ENCODE peak calls at places on chromosomes 12 and 14, in four cellular contexts. One of them, this sample, is unnamed.

GRCh38 chr14:103828315-103828967 is 18.9 kb downstream of the PPP1R13B start:
- DNase-seq in prostate gland: no peak
- DNase-seq in thyroid gland: peak; percentile 26
- DNase-seq in GM12891: no peak
- DNase-seq in this sample: no peak

GRCh38 chr12:64679487-64679983 is 69.2 kb downstream of the RASSF3 start:
- DNase-seq in prostate gland: peak; percentile 74
- DNase-seq in thyroid gland: peak; percentile 57
- DNase-seq in GM12891: no peak
- DNase-seq in this sample: peak; percentile 82

GRCh38 chr12:67042697-67043131 is 226.4 kb upstream of the CAND1 start:
- DNase-seq in prostate gland: no peak
- DNase-seq in thyroid gland: no peak
- DNase-seq in GM12891: no peak
- DNase-seq in this sample: peak; percentile 6

GRCh38 chr14:56118611-56119181 is 485 bp downstream of the PELI2 start:
- DNase-seq in prostate gland: peak; percentile 22
- DNase-seq in thyroid gland: peak; percentile 34
- DNase-seq in GM12891: no peak
- DNase-seq in this sample: peak; percentile 12

GRCh38 chr12:1806301-1807106 is 13.9 kb upstream of the LRTM2 start:
- DNase-seq in prostate gland: no peak
- DNase-seq in thyroid gland: no peak
- DNase-seq in GM12891: no peak
- DNase-seq in this sample: no peak

GRCh38 chr12:120125792-120126634 is 9.5 kb upstream of the RAB35 start:
- DNase-seq in prostate gland: no peak
- DNase-seq in thyroid gland: no peak
- DNase-seq in GM12891: no peak
- DNase-seq in this sample: no peak

GRCh38 chr12:59149995-59150642 is 229.8 kb upstream of the LRIG3 start:
- DNase-seq in prostate gland: peak; percentile 22
- DNase-seq in thyroid gland: no peak
- DNase-seq in GM12891: peak; percentile 4
- DNase-seq in this sample: peak; percentile 23

GRCh38 chr14:36105401-36105800 is 71.1 kb downstream of the PTCSC3 start:
- DNase-seq in prostate gland: no peak
- DNase-seq in thyroid gland: peak; percentile 84
- DNase-seq in GM12891: no peak
- DNase-seq in this sample: no peak

GRCh38 chr12:2341871-2342270 is 289.1 kb downstream of the CACNA1C start:
- DNase-seq in prostate gland: no peak
- DNase-seq in thyroid gland: no peak
- DNase-seq in GM12891: no peak
- DNase-seq in this sample: no peak

GRCh38 chr14:72165151-72165715 is 233.0 kb downstream of the RGS6 start:
- DNase-seq in prostate gland: no peak
- DNase-seq in thyroid gland: no peak
- DNase-seq in GM12891: no peak
- DNase-seq in this sample: no peak

GRCh38 chr12:10140001-10140400 is 10.0 kb upstream of the CLEC7A start:
- DNase-seq in prostate gland: no peak
- DNase-seq in thyroid gland: no peak
- DNase-seq in GM12891: no peak
- DNase-seq in this sample: no peak

GRCh38 chr12:105554223-105554678 is 223.8 kb downstream of the C12orf75 start:
- DNase-seq in prostate gland: no peak
- DNase-seq in thyroid gland: no peak
- DNase-seq in GM12891: no peak
- DNase-seq in this sample: no peak

GRCh38 chr14:62420853-62421252 is 624.4 kb downstream of the KCNH5 start:
- DNase-seq in prostate gland: no peak
- DNase-seq in thyroid gland: no peak
- DNase-seq in GM12891: no peak
- DNase-seq in this sample: no peak

GRCh38 chr12:23259558-23259957 is 634.6 kb downstream of the ETNK1 start:
- DNase-seq in prostate gland: no peak
- DNase-seq in thyroid gland: no peak
- DNase-seq in GM12891: no peak
- DNase-seq in this sample: no peak

GRCh38 chr14:67541448-67542387 is 8.6 kb downstream of the PLEKHH1 start:
- DNase-seq in prostate gland: no peak
- DNase-seq in thyroid gland: no peak
- DNase-seq in GM12891: no peak
- DNase-seq in this sample: peak; percentile 38

GRCh38 chr14:54784657-54785056 is 118.0 kb downstream of the GCH1 start:
- DNase-seq in prostate gland: no peak
- DNase-seq in thyroid gland: no peak
- DNase-seq in GM12891: no peak
- DNase-seq in this sample: no peak

GRCh38 chr14:58297412-58297761 is 968 bp upstream of the ARID4A start:
- DNase-seq in prostate gland: no peak
- DNase-seq in thyroid gland: no peak
- DNase-seq in GM12891: no peak
- DNase-seq in this sample: no peak

GRCh38 chr14:52248057-52248456 is 19.4 kb upstream of the PTGDR start:
- DNase-seq in prostate gland: no peak
- DNase-seq in thyroid gland: no peak
- DNase-seq in GM12891: no peak
- DNase-seq in this sample: no peak

GRCh38 chr14:104898870-104899510 is 25.7 kb upstream of the PLD4 start:
- DNase-seq in prostate gland: no peak
- DNase-seq in thyroid gland: no peak
- DNase-seq in GM12891: no peak
- DNase-seq in this sample: no peak

GRCh38 chr12:118330421-118331018 is 42.2 kb downstream of the TAOK3 start:
- DNase-seq in prostate gland: no peak
- DNase-seq in thyroid gland: no peak
- DNase-seq in GM12891: peak; percentile 11
- DNase-seq in this sample: peak; percentile 53

GRCh38 chr12:43988838-43989560 is 153.1 kb downstream of the TMEM117 start:
- DNase-seq in prostate gland: no peak
- DNase-seq in thyroid gland: no peak
- DNase-seq in GM12891: peak; percentile 11
- DNase-seq in this sample: no peak

GRCh38 chr14:64983439-64984310 is 3.0 kb upstream of the FNTB start:
- DNase-seq in prostate gland: peak; percentile 43
- DNase-seq in thyroid gland: peak; percentile 35
- DNase-seq in GM12891: no peak
- DNase-seq in this sample: no peak

GRCh38 chr12:69570545-69571399 is 14.5 kb upstream of the CCT2 start:
- DNase-seq in prostate gland: peak; percentile 49
- DNase-seq in thyroid gland: peak; percentile 62
- DNase-seq in GM12891: no peak
- DNase-seq in this sample: peak; percentile 59

GRCh38 chr14:82122678-82123077 is 589.0 kb upstream of the SEL1L start:
- DNase-seq in prostate gland: no peak
- DNase-seq in thyroid gland: no peak
- DNase-seq in GM12891: no peak
- DNase-seq in this sample: no peak

GRCh38 chr14:68898248-68899032 is 80.7 kb downstream of the ACTN1 start:
- DNase-seq in prostate gland: no peak
- DNase-seq in thyroid gland: no peak
- DNase-seq in GM12891: no peak
- DNase-seq in this sample: no peak

GRCh38 chr12:129903092-129903945 is 506 bp downstream of the TMEM132D start:
- DNase-seq in prostate gland: no peak
- DNase-seq in thyroid gland: no peak
- DNase-seq in GM12891: no peak
- DNase-seq in this sample: no peak

GRCh38 chr12:40261937-40262336 is 37.1 kb downstream of the LRRK2 start:
- DNase-seq in prostate gland: no peak
- DNase-seq in thyroid gland: no peak
- DNase-seq in GM12891: no peak
- DNase-seq in this sample: no peak

GRCh38 chr14:95025218-95025617 is 132.1 kb downstream of the DICER1 start:
- DNase-seq in prostate gland: no peak
- DNase-seq in thyroid gland: no peak
- DNase-seq in GM12891: no peak
- DNase-seq in this sample: no peak

GRCh38 chr14:104265918-104266642 is 127.7 kb downstream of the KIF26A start:
- DNase-seq in prostate gland: no peak
- DNase-seq in thyroid gland: no peak
- DNase-seq in GM12891: no peak
- DNase-seq in this sample: no peak

GRCh38 chr12:111429760-111430417 is 24.2 kb downstream of the SH2B3 start:
- DNase-seq in prostate gland: no peak
- DNase-seq in thyroid gland: no peak
- DNase-seq in GM12891: no peak
- DNase-seq in this sample: no peak

GRCh38 chr12:91413591-91413990 is 231.0 kb upstream of the DCN start:
- DNase-seq in prostate gland: peak; percentile 44
- DNase-seq in thyroid gland: no peak
- DNase-seq in GM12891: no peak
- DNase-seq in this sample: no peak

GRCh38 chr12:96223411-96224218 is 29.4 kb downstream of the ELK3 start:
- DNase-seq in prostate gland: no peak
- DNase-seq in thyroid gland: no peak
- DNase-seq in GM12891: no peak
- DNase-seq in this sample: no peak
- TF ChIP-seq POLR2A in prostate gland: no peak
- TF ChIP-seq POLR2A in thyroid gland: no peak
- TF ChIP-seq POLR2A in GM12891: no peak
- TF ChIP-seq POLR2A in this sample: no peak

GRCh38 chr14:59920378-59920683 is 387 bp downstream of the LRRC9 start:
- DNase-seq in prostate gland: no peak
- DNase-seq in thyroid gland: no peak
- DNase-seq in GM12891: no peak
- DNase-seq in this sample: no peak

GRCh38 chr14:59918824-59919581 is 941 bp upstream of the LRRC9 start:
- DNase-seq in prostate gland: peak; percentile 17
- DNase-seq in thyroid gland: peak; percentile 28
- DNase-seq in GM12891: no peak
- DNase-seq in this sample: peak; percentile 16

GRCh38 chr14:59919582-59920377 is at the start of gene LRRC9:
- DNase-seq in prostate gland: peak; percentile 35
- DNase-seq in thyroid gland: peak; percentile 66
- DNase-seq in GM12891: no peak
- DNase-seq in this sample: peak; percentile 17
- TF ChIP-seq POLR2A in prostate gland: no peak
- TF ChIP-seq POLR2A in thyroid gland: no peak
- TF ChIP-seq POLR2A in GM12891: no peak
- TF ChIP-seq POLR2A in this sample: no peak

DNA sequence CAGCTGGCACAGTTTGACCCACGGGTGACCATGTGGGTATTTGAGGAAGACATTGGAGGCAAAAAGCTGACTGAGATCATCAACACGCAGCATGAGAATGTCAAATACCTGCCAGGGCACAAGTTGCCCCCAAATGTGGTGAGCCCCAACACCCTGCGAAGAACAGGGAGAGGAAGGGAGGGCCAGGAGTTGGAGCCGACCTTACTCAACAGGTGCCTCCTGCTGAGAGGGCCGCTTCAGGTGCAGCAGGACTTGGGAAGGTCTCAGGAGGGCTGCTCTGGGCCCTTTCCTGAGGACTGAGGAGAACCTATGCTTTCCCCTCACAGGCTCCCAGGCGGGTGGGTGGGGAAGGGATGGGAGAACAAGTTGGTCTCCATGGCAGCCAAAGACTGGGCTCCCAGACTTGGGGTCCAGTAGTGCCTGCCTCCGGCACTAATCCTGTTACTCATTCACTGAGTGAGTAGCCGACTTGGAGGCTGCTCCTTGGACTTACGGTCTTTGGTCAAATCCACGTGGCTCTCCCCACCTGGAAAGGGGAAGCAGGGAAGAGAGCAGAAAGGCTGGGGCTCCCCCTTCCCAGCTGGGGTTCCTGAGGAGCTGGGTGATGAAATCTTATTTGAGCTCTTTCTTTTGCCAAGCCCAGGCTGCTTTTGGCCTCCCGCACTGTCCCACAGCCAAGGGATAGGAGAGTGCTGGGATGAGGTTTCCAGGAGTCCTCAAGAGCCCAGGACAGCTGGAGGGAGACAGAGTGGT is 982 bp downstream of the GPD1 start:
- DNase-seq in prostate gland: no peak
- DNase-seq in thyroid gland: no peak
- DNase-seq in GM12891: no peak
- DNase-seq in this sample: no peak
- TF ChIP-seq POLR2A in prostate gland: no peak
- TF ChIP-seq POLR2A in thyroid gland: no peak
- TF ChIP-seq POLR2A in GM12891: no peak
- TF ChIP-seq POLR2A in this sample: no peak

DNA sequence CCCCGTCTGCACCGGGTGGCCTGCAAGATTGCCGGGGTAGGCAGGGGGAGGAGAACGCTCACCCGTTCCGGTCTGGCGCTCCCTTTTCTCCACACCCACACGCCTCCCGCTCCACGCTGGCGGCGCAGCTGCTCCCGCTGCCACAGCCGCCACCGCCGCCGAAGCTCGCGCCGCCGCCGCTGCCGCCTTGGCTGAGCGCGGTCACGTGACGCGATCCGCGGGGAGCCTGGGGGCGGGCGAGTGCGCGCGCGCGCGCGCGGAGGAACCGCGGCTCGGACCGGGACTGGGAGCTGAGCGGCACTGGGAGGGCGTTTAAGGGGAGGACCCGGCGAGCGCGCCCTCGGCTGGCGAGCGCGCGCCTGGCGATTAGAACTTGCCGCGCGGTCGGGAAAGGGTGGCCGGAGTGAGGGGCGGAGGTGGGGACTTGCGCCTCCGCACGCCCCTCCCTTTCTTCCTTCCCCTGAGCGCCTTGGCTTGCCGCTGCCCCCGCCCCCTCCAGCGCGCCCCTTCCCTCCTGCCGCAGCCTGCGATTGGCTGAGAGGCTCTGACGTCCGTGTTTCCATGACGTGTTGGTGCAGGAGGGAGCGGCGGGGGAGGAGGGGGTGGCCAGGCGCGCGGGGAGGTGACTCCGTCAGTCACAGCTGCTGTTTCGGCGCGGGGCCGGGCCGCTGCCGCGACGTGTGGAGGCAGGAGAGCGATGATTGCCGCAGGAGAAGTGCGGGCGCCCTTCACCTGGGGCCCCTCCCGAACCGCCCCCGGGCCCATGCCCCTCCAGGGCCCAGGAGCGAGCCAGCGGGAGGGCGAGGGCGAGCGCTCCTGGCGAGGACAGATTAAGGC is 737 bp upstream of the ATP2B1 start:
- DNase-seq in prostate gland: peak; percentile 98
- DNase-seq in thyroid gland: peak; percentile 99
- DNase-seq in GM12891: peak; percentile 88
- DNase-seq in this sample: peak; percentile 96
- TF ChIP-seq POLR2A in prostate gland: peak; percentile 96
- TF ChIP-seq POLR2A in thyroid gland: peak; percentile 65
- TF ChIP-seq POLR2A in GM12891: peak; percentile 81
- TF ChIP-seq POLR2A in this sample: peak; percentile 70

This sample was measured in K562.